ENCODE peak calls at places on chromosomes 16 and 17, in four cellular contexts. Y, O, N and Q are unnamed samples.

GRCh38 chr17:40023590-40024292 is 8.5 kb downstream of the CSF3 start:
- DNase-seq in Y (no peak), O (no peak), N (no peak), Q (no peak)

GRCh38 chr16:57422026-57422944 is 17.7 kb downstream of the CCL17 start:
- DNase-seq in Y (peak), O (peak), N (peak), Q (peak)

GRCh38 chr16:86432691-86433090 is 77.6 kb upstream of the FOXF1 start:
- DNase-seq in Y (no peak), O (no peak), N (no peak), Q (no peak)

GRCh38 chr16:68284847-68285246 is 20.5 kb downstream of the SLC7A6 start:
- DNase-seq in Y (no peak), O (no peak), N (no peak), Q (no peak)

GRCh38 chr16:31265329-31266245 is 5.8 kb downstream of the ITGAM start:
- DNase-seq in Y (peak), O (no peak), N (no peak), Q (no peak)

GRCh38 chr17:12619444-12620199 is 46.1 kb upstream of the MYOCD start:
- DNase-seq in Y (peak), O (no peak), N (no peak), Q (peak)

GRCh38 chr16:72876221-72876620 is 171.7 kb downstream of the ZFHX3 start:
- DNase-seq in Y (peak), O (peak), N (peak), Q (peak)

GRCh38 chr17:6831662-6832263 is at the start of gene TEKT1:
- DNase-seq in Y (peak), O (peak), N (peak), Q (peak)

GRCh38 chr17:7133424-7133823 is 18.8 kb upstream of the ASGR2 start:
- DNase-seq in Y (no peak), O (peak), N (no peak), Q (no peak)

GRCh38 chr17:49715717-49716279 is 8.0 kb upstream of the SLC35B1 start:
- DNase-seq in Y (no peak), O (no peak), N (no peak), Q (no peak)

GRCh38 chr16:65837431-65837986 is 529.0 kb upstream of the CDH5 start:
- DNase-seq in Y (no peak), O (no peak), N (no peak), Q (no peak)

GRCh38 chr17:4500188-4500565 is 1.5 kb downstream of the SPNS2 start:
- DNase-seq in Y (no peak), O (no peak), N (no peak), Q (no peak)

GRCh38 chr16:75385507-75386152 is 47.7 kb downstream of the CFDP1 start:
- DNase-seq in Y (peak), O (no peak), N (no peak), Q (peak)

GRCh38 chr17:35022536-35023063 is 40.9 kb downstream of the RFFL start:
- DNase-seq in Y (peak), O (peak), N (peak), Q (peak)

GRCh38 chr16:12059216-12059769 is 82.8 kb downstream of the SNX29 start:
- DNase-seq in Y (no peak), O (no peak), N (peak), Q (peak)

GRCh38 chr17:34178047-34178446 is 77.0 kb upstream of the CCL2 start:
- DNase-seq in Y (peak), O (no peak), N (no peak), Q (no peak)

GRCh38 chr17:48728232-48729231 is at the start of gene HOXB13:
- DNase-seq in Y (peak), O (no peak), N (no peak), Q (peak)

GRCh38 chr16:46629331-46629843 is 8.2 kb upstream of the SHCBP1 start:
- DNase-seq in Y (peak), O (no peak), N (no peak), Q (peak)

GRCh38 chr17:72684405-72685020 is 408.0 kb downstream of the SLC39A11 start:
- DNase-seq in Y (no peak), O (no peak), N (no peak), Q (no peak)

GRCh38 chr16:67993207-67994036 is 5.9 kb downstream of the DPEP2 start:
- DNase-seq in Y (peak), O (peak), N (peak), Q (peak)

GRCh38 chr17:29642171-29642611 is 19.5 kb upstream of the CORO6 start:
- DNase-seq in Y (no peak), O (no peak), N (no peak), Q (no peak)

GRCh38 chr16:66427036-66427446 is at the start of gene BEAN1:
- DNase-seq in Y (no peak), O (no peak), N (no peak), Q (peak)

GRCh38 chr16:3012828-3013420 is at the start of gene CLDN9:
- DNase-seq in Y (no peak), O (no peak), N (no peak), Q (no peak)

GRCh38 chr16:56281256-56281805 is 90.0 kb downstream of the GNAO1 start:
- DNase-seq in Y (no peak), O (no peak), N (no peak), Q (no peak)

GRCh38 chr16:19948186-19949104 is 63.8 kb upstream of the GPRC5B start:
- DNase-seq in Y (no peak), O (no peak), N (no peak), Q (no peak)

GRCh38 chr17:74646231-74646630 is 22.7 kb upstream of the CD300E start:
- DNase-seq in Y (no peak), O (no peak), N (no peak), Q (no peak)
- TF ChIP-seq CTCF in Y (peak), O (peak), N (no peak), Q (no peak)

DNA sequence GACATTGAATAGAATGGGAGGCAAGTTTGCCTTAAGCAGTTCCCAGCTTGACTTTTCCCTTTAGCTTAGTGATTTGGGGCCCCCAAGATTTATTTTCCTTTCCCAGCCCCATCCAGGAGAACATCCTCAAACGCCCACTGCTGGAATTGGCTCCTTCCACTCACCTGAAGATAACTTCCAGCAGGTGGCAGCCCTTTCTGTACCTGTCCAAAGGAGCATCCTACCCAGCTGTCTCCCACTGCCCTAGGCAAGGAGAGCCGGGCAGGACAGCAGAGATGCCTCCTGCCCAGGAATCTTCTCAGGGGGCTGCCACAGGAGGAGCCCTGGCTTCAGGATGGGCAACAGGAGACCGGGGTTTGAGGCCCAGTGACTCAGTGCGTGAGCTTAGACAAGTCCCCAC is 6.4 kb downstream of the CACNG5 start:
- DNase-seq in Y (no peak), O (no peak), N (no peak), Q (no peak)
- TF ChIP-seq CTCF in Y (no peak), O (no peak), N (no peak), Q (no peak)

GRCh38 chr16:82736161-82736697 is 109.5 kb downstream of the CDH13 start:
- DNase-seq in Y (no peak), O (no peak), N (no peak), Q (no peak)

GRCh38 chr16:82735696-82736095 is 108.9 kb downstream of the CDH13 start:
- DNase-seq in Y (no peak), O (no peak), N (no peak), Q (peak)

GRCh38 chr16:82735176-82735575 is 108.4 kb downstream of the CDH13 start:
- DNase-seq in Y (no peak), O (no peak), N (peak), Q (peak)

GRCh38 chr16:82741073-82741615 is 114.4 kb downstream of the CDH13 start:
- DNase-seq in Y (peak), O (no peak), N (no peak), Q (no peak)

GRCh38 chr16:82738699-82739098 is 111.9 kb downstream of the CDH13 start:
- DNase-seq in Y (peak), O (no peak), N (no peak), Q (no peak)
- TF ChIP-seq CTCF in Y (peak), O (peak), N (peak), Q (peak)

DNA sequence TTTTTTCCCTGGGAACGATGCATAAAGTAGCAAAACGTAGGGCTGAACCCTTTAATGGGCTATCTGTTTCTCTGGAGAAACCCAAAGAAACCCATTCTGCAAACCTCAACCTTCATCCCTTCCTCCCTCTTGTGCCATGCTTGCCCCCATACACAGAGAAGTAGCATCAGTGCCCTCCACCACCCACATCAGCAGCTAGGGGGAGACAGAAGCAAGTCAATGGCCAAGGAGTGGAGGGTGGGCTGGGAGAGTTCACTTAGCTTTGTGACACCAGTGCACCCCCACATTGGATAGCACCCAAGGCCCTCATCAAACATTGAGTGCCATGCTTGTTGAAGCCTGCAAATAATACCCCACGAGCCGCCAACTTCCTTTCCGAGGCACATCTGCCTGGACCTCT is 282.4 kb downstream of the ABCC12 start:
- DNase-seq in Y (no peak), O (no peak), N (no peak), Q (no peak)
- TF ChIP-seq CTCF in Y (peak), O (no peak), N (no peak), Q (peak)

GRCh38 chr17:82552580-82552979 is 33.0 kb downstream of the FOXK2 start:
- DNase-seq in Y (no peak), O (no peak), N (no peak), Q (no peak)

GRCh38 chr17:82553210-82553930 is 33.8 kb downstream of the FOXK2 start:
- DNase-seq in Y (no peak), O (no peak), N (peak), Q (no peak)

GRCh38 chr17:82548681-82549303 is 29.3 kb downstream of the FOXK2 start:
- DNase-seq in Y (no peak), O (peak), N (peak), Q (no peak)

GRCh38 chr17:82547981-82548380 is 28.4 kb downstream of the FOXK2 start:
- DNase-seq in Y (no peak), O (no peak), N (no peak), Q (no peak)

GRCh38 chr17:82551779-82552457 is 32.4 kb downstream of the FOXK2 start:
- DNase-seq in Y (peak), O (peak), N (peak), Q (peak)
- TF ChIP-seq CTCF in Y (peak), O (peak), N (peak), Q (peak)

DNA sequence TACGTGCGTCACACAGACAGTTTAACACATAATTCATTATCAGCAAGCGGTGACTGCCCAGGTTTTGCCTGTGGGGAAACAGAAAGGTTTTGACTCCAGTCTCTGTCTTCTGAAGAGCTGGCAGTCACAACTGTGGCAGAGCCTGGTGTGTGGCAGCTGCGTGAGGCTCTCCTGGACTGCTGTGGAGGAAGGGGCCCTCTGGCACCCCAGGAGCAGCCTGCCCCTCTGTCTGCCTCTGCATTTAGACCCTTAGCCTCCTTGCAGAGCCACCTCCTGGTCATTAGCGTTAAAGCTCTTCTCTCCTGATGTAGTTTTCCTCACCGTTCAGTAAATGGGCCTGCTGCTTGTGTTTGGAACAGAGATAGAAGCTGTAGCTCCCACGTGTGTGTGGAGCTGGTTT is 10.9 kb downstream of the RAB40C start:
- DNase-seq in Y (no peak), O (no peak), N (no peak), Q (no peak)
- TF ChIP-seq CTCF in Y (no peak), O (no peak), N (no peak), Q (peak)

GRCh38 chr17:60641810-60642220 is 35.8 kb upstream of the BCAS3 start:
- DNase-seq in Y (peak), O (peak), N (peak), Q (peak)

GRCh38 chr17:60641126-60641525 is 36.5 kb upstream of the BCAS3 start:
- DNase-seq in Y (no peak), O (no peak), N (no peak), Q (peak)

GRCh38 chr17:60640503-60640902 is 37.1 kb upstream of the BCAS3 start:
- DNase-seq in Y (peak), O (no peak), N (no peak), Q (peak)

GRCh38 chr17:60637683-60638082 is 37.7 kb downstream of the PPM1D start:
- DNase-seq in Y (no peak), O (no peak), N (no peak), Q (no peak)

DNA sequence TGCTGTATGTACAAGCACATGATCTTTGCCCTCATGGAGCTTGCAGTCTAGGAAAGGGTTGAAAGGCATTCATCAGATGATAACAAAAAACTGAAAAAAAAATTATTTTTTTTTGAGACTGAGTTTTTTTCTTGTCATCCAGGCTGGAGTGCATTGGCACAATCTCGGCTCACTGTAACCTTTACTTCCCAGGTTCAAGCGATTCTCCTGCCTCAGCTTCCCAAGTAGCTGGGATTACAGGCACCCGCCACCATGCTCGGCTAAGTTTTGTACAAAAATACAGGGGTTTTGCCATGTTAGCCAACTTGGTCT is 38.7 kb upstream of the BCAS3 start:
- DNase-seq in Y (no peak), O (no peak), N (no peak), Q (no peak)
- TF ChIP-seq CTCF in Y (no peak), O (no peak), N (peak), Q (no peak)

DNA sequence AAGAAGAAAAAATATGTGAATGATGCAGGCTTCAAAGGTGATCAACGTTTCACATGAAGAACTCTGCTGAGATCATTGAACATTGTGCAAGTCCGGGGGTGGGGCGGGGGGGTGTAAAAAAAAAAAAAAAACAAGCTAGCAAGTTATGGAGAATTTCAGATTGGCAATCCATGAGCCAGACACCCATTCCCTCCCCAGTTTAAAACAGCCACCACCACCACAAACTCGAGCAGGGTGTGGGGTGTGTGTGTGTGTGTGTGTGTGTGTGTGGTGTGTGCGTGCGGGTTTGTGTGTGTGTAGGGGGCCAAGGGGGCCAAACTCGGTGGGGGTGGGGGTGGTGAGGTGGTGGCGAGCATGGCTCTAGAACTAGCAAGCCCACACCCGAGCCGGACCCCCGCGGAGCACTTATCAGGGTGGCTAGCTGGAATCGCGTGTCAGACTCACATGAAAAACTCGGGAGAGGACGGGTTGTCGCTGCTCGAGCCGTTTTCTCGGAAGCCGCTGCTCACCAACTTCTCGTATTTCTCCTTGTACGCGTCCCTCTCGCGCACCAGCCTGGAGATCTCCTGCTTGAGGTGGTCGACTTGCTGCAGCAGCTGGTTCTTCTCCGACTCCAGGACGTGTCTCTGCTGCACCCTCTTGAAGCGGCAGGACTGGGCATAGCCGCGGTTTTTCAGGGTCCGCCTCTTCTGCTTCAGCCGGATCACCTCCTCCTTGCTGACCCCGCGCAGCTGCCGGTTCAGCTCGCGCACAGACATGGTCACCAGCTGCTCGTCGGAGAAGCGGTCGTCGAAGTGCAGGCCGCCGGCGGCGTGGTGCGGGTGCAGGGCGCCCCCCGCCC is 2.0 kb downstream of the MAF start:
- DNase-seq in Y (no peak), O (peak), N (peak), Q (peak)
- TF ChIP-seq CTCF in Y (no peak), O (no peak), N (peak), Q (peak)

GRCh38 chr16:745739-746138 is 4.9 kb upstream of the CIAO3 start:
- DNase-seq in Y (no peak), O (no peak), N (no peak), Q (no peak)
- TF ChIP-seq CTCF in Y (peak), O (no peak), N (no peak), Q (peak)